ENCODE peak calls at places on chromosomes 11 and 22, in five cellular contexts. One of them, this sample, is unnamed.

GRCh38 chr11:126384053-126384335 is 28.5 kb downstream of the ST3GAL4 start:
- DNase-seq in upper lobe of left lung: no peak
- DNase-seq in transverse colon: no peak
- DNase-seq in spleen: no peak
- DNase-seq in GM12892: no peak
- DNase-seq in this sample: no peak

GRCh38 chr22:37782340-37783168 is 25.2 kb upstream of the GCAT start:
- DNase-seq in spleen: no peak
- DNase-seq in GM12892: no peak
- DNase-seq in transverse colon: no peak
- DNase-seq in upper lobe of left lung: no peak
- DNase-seq in this sample: peak; percentile 97

GRCh38 chr11:30789270-30789669 is 203.1 kb upstream of the MPPED2 start:
- DNase-seq in spleen: no peak
- DNase-seq in GM12892: no peak
- DNase-seq in transverse colon: no peak
- DNase-seq in upper lobe of left lung: no peak
- DNase-seq in this sample: no peak

GRCh38 chr22:36387914-36388864 is at the start of gene MYH9:
- DNase-seq in transverse colon: peak; percentile 100
- DNase-seq in GM12892: peak; percentile 95
- DNase-seq in upper lobe of left lung: peak; percentile 100
- DNase-seq in spleen: peak; percentile 100
- DNase-seq in this sample: peak; percentile 99

GRCh38 chr11:100639140-100639539 is 47.9 kb upstream of the ARHGAP42 start:
- DNase-seq in upper lobe of left lung: peak; percentile 21
- DNase-seq in spleen: no peak
- DNase-seq in GM12892: no peak
- DNase-seq in transverse colon: no peak
- DNase-seq in this sample: no peak

GRCh38 chr22:30312053-30312452 is 14.7 kb downstream of the TBC1D10A start:
- DNase-seq in spleen: no peak
- DNase-seq in transverse colon: no peak
- DNase-seq in upper lobe of left lung: no peak
- DNase-seq in GM12892: no peak
- DNase-seq in this sample: peak; percentile 51

GRCh38 chr22:19903513-19903912 is 38.1 kb upstream of the COMT start:
- DNase-seq in spleen: no peak
- DNase-seq in GM12892: no peak
- DNase-seq in upper lobe of left lung: no peak
- DNase-seq in transverse colon: no peak
- DNase-seq in this sample: no peak

GRCh38 chr22:41620646-41621098 is at the start of gene DESI1:
- DNase-seq in upper lobe of left lung: no peak
- DNase-seq in GM12892: peak; percentile 40
- DNase-seq in spleen: peak; percentile 99
- DNase-seq in transverse colon: no peak
- DNase-seq in this sample: no peak

GRCh38 chr11:94183886-94184264 is 55.2 kb downstream of the PANX1 start:
- DNase-seq in transverse colon: peak; percentile 73
- DNase-seq in GM12892: peak; percentile 5
- DNase-seq in upper lobe of left lung: peak; percentile 80
- DNase-seq in spleen: no peak
- DNase-seq in this sample: peak; percentile 49

GRCh38 chr11:7577883-7578242 is 64.1 kb downstream of the PPFIBP2 start:
- DNase-seq in GM12892: no peak
- DNase-seq in transverse colon: no peak
- DNase-seq in spleen: no peak
- DNase-seq in upper lobe of left lung: no peak
- DNase-seq in this sample: no peak

GRCh38 chr22:37266581-37267127 is 15.7 kb upstream of the CYTH4 start:
- DNase-seq in spleen: peak; percentile 77
- DNase-seq in GM12892: no peak
- DNase-seq in upper lobe of left lung: no peak
- DNase-seq in transverse colon: no peak
- DNase-seq in this sample: no peak

GRCh38 chr11:97454988-97455387 is 1065.2 kb downstream of the JRKL start:
- DNase-seq in spleen: no peak
- DNase-seq in GM12892: no peak
- DNase-seq in transverse colon: no peak
- DNase-seq in upper lobe of left lung: no peak
- DNase-seq in this sample: no peak

GRCh38 chr11:9057888-9058287 is 33.5 kb downstream of the SCUBE2 start:
- DNase-seq in upper lobe of left lung: no peak
- DNase-seq in spleen: no peak
- DNase-seq in transverse colon: no peak
- DNase-seq in GM12892: no peak
- DNase-seq in this sample: no peak

GRCh38 chr11:61737131-61737530 is 15.3 kb upstream of the MYRF start:
- DNase-seq in spleen: no peak
- DNase-seq in upper lobe of left lung: no peak
- DNase-seq in transverse colon: no peak
- DNase-seq in GM12892: no peak
- DNase-seq in this sample: no peak

GRCh38 chr22:30687358-30687757 is 7.3 kb upstream of the OSBP2 start:
- DNase-seq in transverse colon: no peak
- DNase-seq in GM12892: no peak
- DNase-seq in upper lobe of left lung: no peak
- DNase-seq in spleen: no peak
- DNase-seq in this sample: no peak

GRCh38 chr11:126751242-126751641 is 249.3 kb downstream of the KIRREL3 start:
- DNase-seq in transverse colon: no peak
- DNase-seq in GM12892: no peak
- DNase-seq in spleen: no peak
- DNase-seq in upper lobe of left lung: no peak
- DNase-seq in this sample: no peak

GRCh38 chr22:25829808-25830777 is 88.1 kb downstream of the MYO18B start:
- DNase-seq in spleen: no peak
- DNase-seq in GM12892: no peak
- DNase-seq in upper lobe of left lung: no peak
- DNase-seq in transverse colon: no peak
- DNase-seq in this sample: no peak

GRCh38 chr11:92870241-92870826 is 99.1 kb upstream of the MTNR1B start:
- DNase-seq in spleen: no peak
- DNase-seq in GM12892: no peak
- DNase-seq in upper lobe of left lung: no peak
- DNase-seq in transverse colon: no peak
- DNase-seq in this sample: no peak

GRCh38 chr11:86639172-86639571 is 33.2 kb downstream of the ME3 start:
- DNase-seq in GM12892: no peak
- DNase-seq in transverse colon: no peak
- DNase-seq in upper lobe of left lung: no peak
- DNase-seq in spleen: no peak
- DNase-seq in this sample: no peak

GRCh38 chr22:49269371-49269770 is 558.3 kb downstream of the BRD1 start:
- DNase-seq in upper lobe of left lung: no peak
- DNase-seq in transverse colon: no peak
- DNase-seq in spleen: no peak
- DNase-seq in GM12892: no peak
- DNase-seq in this sample: no peak

GRCh38 chr22:37241351-37242142 is 2.5 kb downstream of the RAC2 start:
- DNase-seq in transverse colon: peak; percentile 37
- DNase-seq in spleen: peak; percentile 92
- DNase-seq in GM12892: no peak
- DNase-seq in upper lobe of left lung: peak; percentile 71
- DNase-seq in this sample: no peak

GRCh38 chr22:45600791-45601730 is 70.6 kb upstream of the ATXN10 start:
- DNase-seq in spleen: no peak
- DNase-seq in transverse colon: no peak
- DNase-seq in upper lobe of left lung: no peak
- DNase-seq in GM12892: no peak
- DNase-seq in this sample: no peak

GRCh38 chr11:121807051-121807450 is 309.0 kb downstream of the BLID start:
- DNase-seq in GM12892: no peak
- DNase-seq in upper lobe of left lung: no peak
- DNase-seq in transverse colon: no peak
- DNase-seq in spleen: no peak
- DNase-seq in this sample: no peak

GRCh38 chr11:121814962-121815361 is 301.1 kb downstream of the BLID start:
- DNase-seq in upper lobe of left lung: no peak
- DNase-seq in spleen: no peak
- DNase-seq in transverse colon: no peak
- DNase-seq in GM12892: no peak
- DNase-seq in this sample: peak; percentile 10

GRCh38 chr11:121808096-121808495 is 307.9 kb downstream of the BLID start:
- DNase-seq in GM12892: no peak
- DNase-seq in spleen: no peak
- DNase-seq in transverse colon: no peak
- DNase-seq in upper lobe of left lung: no peak
- DNase-seq in this sample: no peak

DNA sequence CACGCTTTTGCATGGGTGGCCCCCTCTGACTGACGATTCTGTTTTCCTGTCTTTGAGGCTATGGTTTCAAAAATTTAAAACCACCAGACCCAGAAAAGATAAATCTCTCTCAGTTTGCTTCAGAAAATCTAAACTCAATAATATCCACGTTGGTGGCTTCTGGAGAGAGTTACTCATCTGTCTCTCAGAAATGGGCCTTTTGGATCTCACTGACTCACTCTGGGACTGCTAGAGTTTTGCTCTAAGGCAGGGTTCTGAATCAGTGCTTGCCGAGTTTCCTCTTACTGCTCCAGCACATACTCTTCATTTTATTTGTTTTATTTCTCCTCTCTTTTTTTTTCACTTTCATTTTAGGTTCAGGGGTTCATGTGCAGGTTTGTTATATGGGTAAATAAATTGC is 305.7 kb downstream of the BLID start:
- DNase-seq in GM12892: no peak
- DNase-seq in spleen: no peak
- DNase-seq in transverse colon: no peak
- DNase-seq in upper lobe of left lung: no peak
- DNase-seq in this sample: no peak
- TF ChIP-seq POLR2AphosphoS5 in GM12892: no peak
- TF ChIP-seq POLR2AphosphoS5 in spleen: no peak
- TF ChIP-seq POLR2AphosphoS5 in transverse colon: no peak
- TF ChIP-seq POLR2AphosphoS5 in upper lobe of left lung: no peak
- TF ChIP-seq POLR2AphosphoS5 in this sample: no peak

GRCh38 chr11:699753-700152 is 4.1 kb downstream of the TMEM80 start:
- DNase-seq in transverse colon: no peak
- DNase-seq in spleen: no peak
- DNase-seq in GM12892: no peak
- DNase-seq in upper lobe of left lung: no peak
- DNase-seq in this sample: no peak
- TF ChIP-seq POLR2AphosphoS5 in transverse colon: no peak
- TF ChIP-seq POLR2AphosphoS5 in spleen: no peak
- TF ChIP-seq POLR2AphosphoS5 in GM12892: no peak
- TF ChIP-seq POLR2AphosphoS5 in upper lobe of left lung: no peak
- TF ChIP-seq POLR2AphosphoS5 in this sample: no peak

GRCh38 chr11:134517115-134517514 is 105.1 kb upstream of the B3GAT1 start:
- DNase-seq in spleen: no peak
- DNase-seq in GM12892: no peak
- DNase-seq in transverse colon: no peak
- DNase-seq in upper lobe of left lung: no peak
- DNase-seq in this sample: no peak

GRCh38 chr11:134516529-134516928 is 104.5 kb upstream of the B3GAT1 start:
- DNase-seq in GM12892: no peak
- DNase-seq in spleen: peak; percentile 64
- DNase-seq in upper lobe of left lung: peak; percentile 13
- DNase-seq in transverse colon: peak; percentile 9
- DNase-seq in this sample: no peak

GRCh38 chr11:134519390-134519750 is 107.3 kb upstream of the B3GAT1 start:
- DNase-seq in GM12892: no peak
- DNase-seq in upper lobe of left lung: no peak
- DNase-seq in spleen: peak; percentile 60
- DNase-seq in transverse colon: no peak
- DNase-seq in this sample: no peak

GRCh38 chr11:134518616-134519389 is 106.8 kb upstream of the B3GAT1 start:
- DNase-seq in GM12892: no peak
- DNase-seq in transverse colon: peak; percentile 1
- DNase-seq in upper lobe of left lung: peak; percentile 14
- DNase-seq in spleen: peak; percentile 54
- DNase-seq in this sample: no peak

DNA sequence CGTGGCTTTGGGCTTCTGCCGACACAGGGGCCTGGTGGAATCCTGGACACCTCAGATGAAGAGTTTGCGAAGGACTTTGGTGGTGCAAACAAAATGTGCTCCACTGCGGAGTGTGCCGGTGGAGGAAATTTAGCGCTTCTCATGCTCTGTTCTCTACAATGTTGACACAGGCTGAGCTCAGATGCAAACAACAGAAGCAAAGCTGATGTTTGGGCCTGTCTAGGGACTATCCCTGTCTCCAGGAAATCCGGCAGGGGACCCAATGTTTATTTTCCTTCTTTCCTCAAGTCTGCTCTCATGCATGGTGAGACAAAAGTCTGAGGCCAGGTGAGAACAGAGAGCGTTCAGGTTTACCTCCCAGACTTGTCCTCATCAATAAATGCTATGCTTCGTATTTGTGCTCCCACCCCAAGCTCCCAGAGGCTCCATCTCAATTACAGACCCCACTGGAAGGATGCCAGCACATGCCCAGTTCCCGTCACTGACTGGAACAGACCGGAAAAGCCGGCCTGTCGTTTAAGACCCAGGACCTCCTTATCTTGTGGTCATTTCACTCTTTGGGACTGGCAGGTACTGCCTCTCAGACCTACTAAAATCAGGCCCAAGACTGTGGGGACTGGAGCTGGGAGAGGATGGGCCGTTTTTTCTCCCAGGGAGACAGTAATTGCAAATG is 105.7 kb upstream of the B3GAT1 start:
- DNase-seq in spleen: peak; percentile 31
- DNase-seq in GM12892: no peak
- DNase-seq in transverse colon: peak; percentile 10
- DNase-seq in upper lobe of left lung: peak; percentile 12
- DNase-seq in this sample: no peak
- TF ChIP-seq POLR2AphosphoS5 in spleen: no peak
- TF ChIP-seq POLR2AphosphoS5 in GM12892: no peak
- TF ChIP-seq POLR2AphosphoS5 in transverse colon: no peak
- TF ChIP-seq POLR2AphosphoS5 in upper lobe of left lung: no peak
- TF ChIP-seq POLR2AphosphoS5 in this sample: no peak

GRCh38 chr11:65112551-65113360 is 1.1 kb downstream of the TM7SF2 start:
- DNase-seq in transverse colon: peak; percentile 81
- DNase-seq in spleen: peak; percentile 95
- DNase-seq in upper lobe of left lung: peak; percentile 74
- DNase-seq in GM12892: peak; percentile 75
- DNase-seq in this sample: no peak
- TF ChIP-seq POLR2AphosphoS5 in transverse colon: no peak
- TF ChIP-seq POLR2AphosphoS5 in spleen: peak; percentile 89
- TF ChIP-seq POLR2AphosphoS5 in upper lobe of left lung: peak; percentile 22
- TF ChIP-seq POLR2AphosphoS5 in GM12892: peak; percentile 59
- TF ChIP-seq POLR2AphosphoS5 in this sample: peak; percentile 55

DNA sequence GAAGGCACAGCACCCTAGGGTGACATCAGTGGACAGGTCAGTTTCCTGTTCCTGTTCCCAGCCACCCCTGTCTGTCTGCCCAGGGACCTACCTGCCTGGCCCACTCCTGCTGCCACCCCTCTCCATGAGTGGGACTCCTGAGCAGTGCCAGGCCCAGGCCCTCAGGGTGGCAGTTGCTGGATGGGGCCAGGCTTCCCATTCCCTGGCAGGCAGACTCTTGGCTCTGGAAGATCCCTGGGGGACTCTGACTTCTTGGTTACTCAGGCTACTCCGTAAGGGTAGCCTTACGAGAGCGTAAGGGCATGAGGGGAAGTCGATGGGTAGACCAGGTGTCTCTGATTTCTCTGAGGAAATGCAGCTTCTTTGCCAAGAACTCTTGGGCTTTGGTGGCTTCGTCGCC is 2.7 kb downstream of the TAGLN start:
- DNase-seq in transverse colon: no peak
- DNase-seq in GM12892: no peak
- DNase-seq in spleen: no peak
- DNase-seq in upper lobe of left lung: no peak
- DNase-seq in this sample: no peak
- TF ChIP-seq POLR2AphosphoS5 in transverse colon: no peak
- TF ChIP-seq POLR2AphosphoS5 in GM12892: no peak
- TF ChIP-seq POLR2AphosphoS5 in spleen: peak; percentile 72
- TF ChIP-seq POLR2AphosphoS5 in upper lobe of left lung: no peak
- TF ChIP-seq POLR2AphosphoS5 in this sample: no peak

GRCh38 chr11:47766363-47767227 is 546 bp downstream of the FNBP4 start:
- DNase-seq in GM12892: peak; percentile 30
- DNase-seq in transverse colon: peak; percentile 81
- DNase-seq in upper lobe of left lung: peak; percentile 77
- DNase-seq in spleen: peak; percentile 93
- DNase-seq in this sample: no peak
- TF ChIP-seq POLR2AphosphoS5 in GM12892: no peak
- TF ChIP-seq POLR2AphosphoS5 in transverse colon: peak; percentile 49
- TF ChIP-seq POLR2AphosphoS5 in upper lobe of left lung: no peak
- TF ChIP-seq POLR2AphosphoS5 in spleen: no peak
- TF ChIP-seq POLR2AphosphoS5 in this sample: no peak